ENCODE peak calls at places on chromosomes 11 and 22, in five cellular contexts. M is AG10803; U is WERI-Rb-1; Q is CD8-positive, alpha-beta T cell; I is astrocyte. E is an unnamed sample.

GRCh38 chr22:28822930-28823481 is 22.6 kb upstream of the XBP1 start:
- DNase-seq in M (no peak), Q (no peak), I (no peak), U (peak), E (no peak)

GRCh38 chr22:21971858-21972275 is 10.7 kb downstream of the TOP3B start:
- DNase-seq in I (no peak), M (no peak), U (no peak), Q (no peak), E (no peak)

GRCh38 chr11:118291453-118291852 is 13.1 kb upstream of the CD3E start:
- DNase-seq in I (no peak), M (no peak), U (no peak), Q (no peak), E (no peak)

GRCh38 chr11:2541321-2541680 is 96.5 kb downstream of the KCNQ1 start:
- DNase-seq in U (no peak), Q (no peak), I (no peak), M (no peak), E (no peak)

GRCh38 chr11:13384837-13385417 is 78.1 kb downstream of the BTBD10 start:
- DNase-seq in I (peak), U (peak), Q (no peak), M (peak), E (peak)

GRCh38 chr11:122505304-122506006 is 150.1 kb upstream of the UBASH3B start:
- DNase-seq in M (peak), U (peak), I (peak), Q (peak), E (peak)

GRCh38 chr11:1994121-1994520 is 3.5 kb downstream of the H19 start:
- DNase-seq in Q (peak), M (no peak), U (no peak), I (no peak), E (no peak)

GRCh38 chr11:125921042-125921441 is 16.7 kb downstream of the DDX25 start:
- DNase-seq in M (no peak), Q (no peak), U (no peak), I (no peak), E (no peak)

GRCh38 chr11:2777871-2778629 is 78.3 kb upstream of the KCNQ1OT1 start:
- DNase-seq in M (no peak), I (no peak), Q (no peak), U (peak), E (no peak)

GRCh38 chr22:21587803-21588611 is 20.5 kb downstream of the UBE2L3 start:
- DNase-seq in I (peak), U (no peak), M (peak), Q (no peak), E (peak)

GRCh38 chr11:107970049-107970448 is 38.6 kb upstream of the CUL5 start:
- DNase-seq in Q (no peak), I (no peak), U (no peak), M (no peak), E (no peak)

GRCh38 chr11:111982019-111982464 is 43.2 kb upstream of the DLAT start:
- DNase-seq in U (peak), Q (peak), M (peak), I (peak), E (peak)

GRCh38 chr11:36002196-36002595 is 58.3 kb downstream of the LDLRAD3 start:
- DNase-seq in I (no peak), M (no peak), Q (no peak), U (no peak), E (no peak)

GRCh38 chr11:64004590-64004984 is 18.3 kb downstream of the OTUB1 start:
- DNase-seq in U (no peak), Q (no peak), M (no peak), I (no peak), E (no peak)

GRCh38 chr11:106999203-106999602 is 19.1 kb downstream of the GUCY1A2 start:
- DNase-seq in Q (no peak), M (no peak), I (peak), U (no peak), E (no peak)

GRCh38 chr11:14519692-14520085 is 497 bp downstream of the PSMA1 start:
- DNase-seq in I (no peak), Q (no peak), M (no peak), U (no peak), E (no peak)

GRCh38 chr22:20584029-20584871 is 76.8 kb downstream of the MED15 start:
- DNase-seq in M (no peak), I (no peak), U (no peak), Q (no peak), E (no peak)

GRCh38 chr11:47923667-47924066 is 56.7 kb upstream of the PTPRJ start:
- DNase-seq in M (peak), U (no peak), I (no peak), Q (no peak), E (peak)

GRCh38 chr22:45322873-45323525 is 13.3 kb downstream of the FAM118A start:
- DNase-seq in M (no peak), I (no peak), U (no peak), Q (no peak), E (no peak)

GRCh38 chr22:26547426-26547825 is 35.2 kb upstream of the TFIP11 start:
- DNase-seq in U (no peak), M (no peak), I (no peak), Q (no peak), E (no peak)

GRCh38 chr11:120985718-120986569 is 38.0 kb upstream of the TBCEL start:
- DNase-seq in I (peak), M (peak), Q (peak), U (no peak), E (peak)

GRCh38 chr22:43262990-43263644 is 76.2 kb upstream of the TTLL12 start:
- DNase-seq in Q (peak), M (no peak), U (no peak), I (peak), E (peak)

GRCh38 chr22:22036588-22036987 is 54.0 kb upstream of the TOP3B start:
- DNase-seq in U (no peak), I (no peak), Q (no peak), M (no peak), E (no peak)

GRCh38 chr22:38267086-38267485 is 5.7 kb downstream of the TMEM184B start:
- DNase-seq in Q (peak), I (peak), U (no peak), M (no peak), E (peak)

GRCh38 chr11:112596324-112596723 is 335.7 kb upstream of the PLET1 start:
- DNase-seq in Q (no peak), U (no peak), I (no peak), M (no peak), E (no peak)

GRCh38 chr22:28674121-28674563 is 5.5 kb downstream of the TTC28 start:
- DNase-seq in M (peak), I (peak), Q (no peak), U (no peak), E (peak)

GRCh38 chr11:126032374-126032773 is 30.3 kb downstream of the CDON start:
- DNase-seq in U (no peak), M (no peak), I (no peak), Q (no peak), E (no peak)

GRCh38 chr11:456533-456932 is 6.5 kb downstream of the PTDSS2 start:
- DNase-seq in Q (peak), I (no peak), M (no peak), U (no peak), E (no peak)

GRCh38 chr22:43542681-43543521 is 131.1 kb downstream of the MPPED1 start:
- DNase-seq in M (no peak), I (no peak), U (no peak), Q (no peak), E (no peak)

GRCh38 chr22:37805878-37806277 is 1.9 kb upstream of the GCAT start:
- DNase-seq in I (no peak), Q (no peak), M (no peak), U (no peak), E (no peak)

GRCh38 chr11:727859-728748 is 19.2 kb upstream of the TALDO1 start:
- DNase-seq in U (peak), I (peak), Q (peak), M (peak), E (peak)

GRCh38 chr11:75896843-75897419 is 81.9 kb downstream of the UVRAG start:
- DNase-seq in U (no peak), I (peak), Q (no peak), M (peak), E (peak)

GRCh38 chr11:44286268-44286880 is 23.6 kb downstream of the ALX4 start:
- DNase-seq in U (peak), I (peak), M (peak), Q (peak), E (peak)

GRCh38 chr22:37817705-37818311 is 5.4 kb upstream of the GALR3 start:
- DNase-seq in M (peak), U (peak), I (peak), Q (peak), E (peak)

GRCh38 chr11:35047179-35047578 is 91.8 kb upstream of the CD44 start:
- DNase-seq in M (no peak), U (no peak), I (no peak), Q (peak), E (no peak)

GRCh38 chr22:19848298-19849224 is 6.1 kb downstream of the GNB1L start:
- DNase-seq in U (no peak), M (peak), I (no peak), Q (no peak), E (no peak)

GRCh38 chr11:213111-213510 is 5.6 kb downstream of the RIC8A start:
- DNase-seq in I (no peak), M (no peak), U (no peak), Q (no peak), E (no peak)

GRCh38 chr22:41247703-41248102 is 7.0 kb upstream of the CHADL start:
- DNase-seq in M (no peak), Q (no peak), I (no peak), U (no peak), E (no peak)

DNA sequence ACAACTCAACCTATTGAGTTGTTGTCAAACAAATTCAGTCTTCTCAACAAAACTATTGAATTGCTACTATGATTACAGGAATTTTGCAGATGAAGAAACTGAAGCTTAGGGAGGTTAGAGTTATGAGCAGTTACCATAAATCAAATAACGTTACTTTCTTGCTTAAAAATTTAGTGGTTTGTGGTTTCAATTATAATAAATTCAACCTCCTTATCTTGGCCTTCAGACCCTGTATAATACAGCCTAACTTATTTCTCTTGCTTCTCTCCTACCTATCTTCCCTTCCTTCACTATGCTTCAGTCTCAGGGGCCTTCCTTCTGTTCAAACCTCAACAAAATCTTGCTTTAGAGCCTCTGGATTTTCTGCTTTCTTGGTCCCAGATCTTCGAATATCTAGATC is 97.6 kb upstream of the ARHGAP20 start:
- DNase-seq in U (no peak), I (no peak), M (no peak), Q (no peak), E (no peak)
- H3K4me3 ChIP-seq in U (no peak), I (no peak), M (no peak), Q (no peak), E (no peak)

GRCh38 chr11:20207781-20208621 is 47.7 kb upstream of the DBX1 start:
- DNase-seq in Q (no peak), U (no peak), I (no peak), M (no peak), E (no peak)
- H3K4me3 ChIP-seq in Q (no peak), U (no peak), I (no peak), M (no peak), E (no peak)

GRCh38 chr22:35510951-35511350 is 29.7 kb upstream of the RASD2 start:
- DNase-seq in I (no peak), Q (no peak), U (no peak), M (no peak), E (no peak)

GRCh38 chr22:35510481-35510934 is 30.1 kb upstream of the RASD2 start:
- DNase-seq in Q (no peak), I (peak), M (no peak), U (no peak), E (peak)

GRCh38 chr22:35509451-35509850 is 31.2 kb upstream of the RASD2 start:
- DNase-seq in M (no peak), I (no peak), U (no peak), Q (no peak), E (no peak)

GRCh38 chr22:35506259-35506570 is 34.4 kb upstream of the RASD2 start:
- DNase-seq in I (no peak), Q (no peak), U (no peak), M (peak), E (peak)

GRCh38 chr22:35509960-35510359 is 30.7 kb upstream of the RASD2 start:
- DNase-seq in U (no peak), Q (no peak), M (no peak), I (no peak), E (no peak)
- H3K4me3 ChIP-seq in U (no peak), Q (no peak), M (no peak), I (no peak), E (no peak)

GRCh38 chr11:21105196-21105917 is 436.0 kb downstream of the NELL1 start:
- DNase-seq in I (no peak), U (no peak), M (no peak), Q (no peak), E (no peak)
- H3K4me3 ChIP-seq in I (no peak), U (no peak), M (no peak), Q (no peak), E (no peak)

DNA sequence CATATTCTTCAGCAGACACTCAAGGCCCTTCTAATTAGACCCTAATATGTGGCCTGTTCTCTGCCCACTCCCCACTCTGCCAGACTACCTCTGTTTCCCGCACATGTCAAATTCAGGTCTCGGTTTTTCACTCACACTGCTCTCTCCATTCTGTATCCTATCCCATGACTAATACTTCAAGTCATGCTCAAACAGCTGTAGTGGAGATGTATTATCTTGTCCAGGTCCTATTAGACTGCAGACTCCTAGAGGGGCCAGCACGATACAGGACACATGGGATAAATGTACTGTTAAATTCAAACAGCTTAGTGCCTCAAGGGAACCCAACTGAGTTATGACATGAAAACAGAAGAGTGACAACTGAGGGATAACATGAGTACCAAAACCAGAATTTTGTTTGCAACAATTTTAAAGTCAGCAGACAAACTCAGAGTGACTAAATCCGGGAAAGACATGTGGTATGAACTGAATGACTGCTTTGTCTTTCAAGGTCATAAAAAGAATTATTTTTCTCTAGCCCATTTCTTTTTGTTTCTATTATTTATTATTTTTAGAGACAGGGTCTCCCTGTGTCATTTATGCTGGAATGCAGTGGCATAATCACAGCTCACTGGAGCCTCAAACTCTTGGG is 20.5 kb downstream of the ATP6V1E1 start:
- DNase-seq in I (no peak), Q (no peak), M (no peak), U (no peak), E (no peak)
- H3K4me3 ChIP-seq in I (no peak), Q (no peak), M (no peak), U (no peak), E (no peak)

GRCh38 chr11:62755086-62755615 is 1.2 kb upstream of the ZBTB3 start:
- DNase-seq in M (no peak), U (no peak), Q (no peak), I (no peak), E (no peak)
- H3K4me3 ChIP-seq in M (no peak), U (no peak), Q (no peak), I (no peak), E (no peak)

DNA sequence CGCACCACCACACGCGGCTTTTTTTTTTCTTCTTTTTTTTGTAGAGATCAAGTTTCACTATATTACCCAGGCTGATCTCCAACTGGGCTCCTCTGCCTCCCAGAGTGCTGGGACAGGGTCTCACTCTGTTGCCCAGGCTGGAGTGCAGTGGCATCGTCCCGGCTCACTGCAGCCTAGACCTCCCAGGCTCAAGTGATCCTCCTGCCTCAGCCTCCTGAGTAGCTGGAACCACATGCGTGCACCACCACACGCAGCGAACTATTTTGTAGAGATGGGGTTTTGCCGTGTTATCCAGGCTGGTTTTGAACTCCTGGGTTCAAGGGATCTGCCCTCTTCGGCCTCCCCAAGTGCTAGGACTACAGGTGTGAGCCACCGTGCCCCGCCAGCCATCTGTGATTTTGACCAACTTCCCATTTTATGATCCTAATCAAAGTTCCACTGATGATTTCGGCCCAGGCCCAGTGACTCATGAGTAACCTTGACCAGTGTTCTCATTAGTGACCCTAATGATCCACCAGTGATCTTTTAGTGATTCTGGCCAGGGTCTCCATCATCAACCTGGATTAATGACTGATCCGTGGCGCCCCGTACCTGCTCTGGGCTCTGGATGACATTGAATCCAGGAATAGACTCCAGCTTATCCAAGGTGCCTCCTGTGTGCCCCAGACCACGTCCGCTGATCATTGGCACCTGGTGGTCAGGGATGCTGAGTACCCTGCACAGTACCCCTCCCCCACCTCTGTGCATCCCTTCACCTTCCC is 1.7 kb downstream of the TYMP start:
- DNase-seq in Q (no peak), U (no peak), M (no peak), I (no peak), E (no peak)
- H3K4me3 ChIP-seq in Q (no peak), U (no peak), M (no peak), I (no peak), E (no peak)

E was measured in fibroblast of villous mesenchyme.